ENCODE peak calls at places on chromosome 2, in seven cellular contexts. F is Peyer's patch, S is stomach, H is heart left ventricle, A is H1, U is transverse colon, Q is GM12892. Y is an unnamed sample.

GRCh38 chr2:37507069-37507410 is 162.6 kb downstream of the QPCT start:
- DNase-seq in F (no peak), S (no peak), H (no peak), A (no peak), U (no peak), Q (no peak), Y (no peak)

GRCh38 chr2:230956827-230957755 is 32.0 kb upstream of the GPR55 start:
- DNase-seq in F (peak; percentile 65), S (peak; percentile 46), H (no peak), A (peak; percentile 60), U (peak; percentile 64), Q (no peak), Y (peak; percentile 89)

GRCh38 chr2:41066168-41066567 is 614.3 kb upstream of the SLC8A1 start:
- DNase-seq in F (no peak), S (no peak), H (no peak), A (no peak), U (no peak), Q (no peak), Y (no peak)

GRCh38 chr2:239916205-239917127 is 108.7 kb downstream of the NDUFA10 start:
- DNase-seq in F (peak; percentile 42), S (peak; percentile 45), H (no peak), A (peak; percentile 30), U (no peak), Q (no peak), Y (no peak)

GRCh38 chr2:132991464-132992045 is 321.6 kb upstream of the LYPD1 start:
- DNase-seq in F (no peak), S (peak; percentile 25), H (no peak), A (no peak), U (no peak), Q (no peak), Y (no peak)

GRCh38 chr2:206096876-206097275 is 10.9 kb upstream of the INO80D start:
- DNase-seq in F (no peak), S (no peak), H (no peak), A (no peak), U (no peak), Q (no peak), Y (no peak)

GRCh38 chr2:100185105-100185504 is 42.7 kb upstream of the AFF3 start:
- DNase-seq in F (no peak), S (no peak), H (no peak), A (no peak), U (no peak), Q (no peak), Y (no peak)

GRCh38 chr2:157831573-157832315 is 44.4 kb downstream of the ACVR1 start:
- DNase-seq in F (no peak), S (no peak), H (no peak), A (no peak), U (no peak), Q (no peak), Y (no peak)

GRCh38 chr2:231708773-231709635 is 679 bp downstream of the PTMA start:
- DNase-seq in F (peak; percentile 74), S (peak; percentile 50), H (peak; percentile 43), A (peak; percentile 50), U (peak; percentile 38), Q (no peak), Y (peak; percentile 35)

GRCh38 chr2:238139141-238139840 is 823 bp downstream of the KLHL30 start:
- DNase-seq in F (no peak), S (no peak), H (no peak), A (peak; percentile 86), U (no peak), Q (peak; percentile 64), Y (peak; percentile 85)

GRCh38 chr2:128722469-128722868 is 403.8 kb upstream of the HS6ST1 start:
- DNase-seq in F (no peak), S (no peak), H (no peak), A (no peak), U (no peak), Q (no peak), Y (no peak)

GRCh38 chr2:32711219-32711618 is 83.4 kb downstream of the TTC27 start:
- DNase-seq in F (no peak), S (no peak), H (no peak), A (no peak), U (no peak), Q (no peak), Y (no peak)

GRCh38 chr2:222903234-222904220 is 42.7 kb downstream of the ACSL3 start:
- DNase-seq in F (no peak), S (peak; percentile 45), H (no peak), A (no peak), U (peak; percentile 30), Q (no peak), Y (peak; percentile 37)

GRCh38 chr2:53490659-53491058 is 276.9 kb upstream of the CHAC2 start:
- DNase-seq in F (no peak), S (no peak), H (peak; percentile 26), A (no peak), U (peak; percentile 11), Q (no peak), Y (no peak)

GRCh38 chr2:10271946-10272345 is 30.8 kb upstream of the HPCAL1 start:
- DNase-seq in F (peak; percentile 34), S (peak; percentile 54), H (no peak), A (no peak), U (peak; percentile 5), Q (no peak), Y (peak; percentile 19)

GRCh38 chr2:166784296-166784946 is 103.9 kb upstream of the XIRP2 start:
- DNase-seq in F (no peak), S (no peak), H (no peak), A (peak; percentile 41), U (no peak), Q (no peak), Y (no peak)

GRCh38 chr2:209512951-209513350 is 89.1 kb downstream of the MAP2 start:
- DNase-seq in F (no peak), S (no peak), H (no peak), A (no peak), U (no peak), Q (no peak), Y (no peak)

DNA sequence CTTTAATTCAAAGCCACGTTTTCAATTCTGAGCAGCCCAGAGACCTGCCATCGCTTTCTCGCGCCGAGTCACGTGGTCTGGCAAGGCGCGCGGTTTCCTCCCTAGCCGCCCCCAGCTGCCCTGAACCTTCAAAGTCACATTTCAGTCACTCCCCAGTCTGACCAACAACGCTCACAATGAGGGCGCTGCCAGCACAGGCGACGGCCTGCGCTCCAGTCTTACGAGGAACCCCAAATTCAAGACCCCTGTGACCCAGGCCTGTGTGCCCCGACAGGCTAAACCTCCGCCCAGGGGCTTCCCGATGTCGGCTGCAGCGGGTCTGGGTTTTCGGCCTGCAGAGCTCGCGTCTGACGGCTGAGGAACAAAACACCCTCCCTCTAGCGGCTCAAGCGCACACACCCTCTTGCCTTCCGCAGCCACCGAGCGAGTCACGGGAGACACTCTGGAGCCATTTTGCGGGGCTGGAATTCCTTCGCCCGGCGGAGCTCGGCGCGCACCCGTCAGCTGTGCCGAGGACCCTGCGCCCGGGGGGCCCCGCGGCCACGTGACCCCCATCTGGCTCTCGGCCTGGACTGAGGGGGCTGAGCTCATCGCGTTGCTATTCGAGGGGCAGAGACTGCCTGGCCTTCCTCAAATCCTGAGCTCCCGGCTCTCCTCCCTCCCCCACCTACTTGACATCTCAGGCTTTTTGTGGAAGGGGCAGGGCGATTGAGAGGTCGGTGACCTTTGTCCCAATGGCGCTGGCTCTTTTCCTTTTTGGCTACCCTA is 69.9 kb upstream of the ITGB6 start:
- DNase-seq in F (peak; percentile 81), S (peak; percentile 79), H (peak; percentile 92), A (peak; percentile 85), U (peak; percentile 84), Q (peak; percentile 67), Y (peak; percentile 95)
- TF ChIP-seq POLR2A in F (no peak), S (no peak), H (no peak), A (no peak), U (peak; percentile 62), Q (no peak), Y (no peak)

GRCh38 chr2:112542123-112542973 is at the start of gene POLR1B:
- DNase-seq in F (peak; percentile 90), S (peak; percentile 85), H (peak; percentile 87), A (peak; percentile 91), U (peak; percentile 86), Q (peak; percentile 73), Y (peak; percentile 89)

GRCh38 chr2:112542974-112543760 is 902 bp downstream of the POLR1B start:
- DNase-seq in F (no peak), S (no peak), H (no peak), A (no peak), U (no peak), Q (no peak), Y (no peak)

GRCh38 chr2:112540906-112541305 is 1.4 kb upstream of the POLR1B start:
- DNase-seq in F (no peak), S (no peak), H (no peak), A (no peak), U (no peak), Q (no peak), Y (no peak)

GRCh38 chr2:112547333-112547732 is 5.1 kb downstream of the POLR1B start:
- DNase-seq in F (no peak), S (no peak), H (no peak), A (no peak), U (no peak), Q (no peak), Y (no peak)

GRCh38 chr2:112541315-112542122 is 746 bp upstream of the POLR1B start:
- DNase-seq in F (peak; percentile 84), S (no peak), H (peak; percentile 74), A (peak; percentile 88), U (peak; percentile 67), Q (no peak), Y (peak; percentile 87)
- TF ChIP-seq POLR2A in F (peak; percentile 30), S (no peak), H (no peak), A (peak; percentile 45), U (peak; percentile 58), Q (peak; percentile 90), Y (peak; percentile 70)

DNA sequence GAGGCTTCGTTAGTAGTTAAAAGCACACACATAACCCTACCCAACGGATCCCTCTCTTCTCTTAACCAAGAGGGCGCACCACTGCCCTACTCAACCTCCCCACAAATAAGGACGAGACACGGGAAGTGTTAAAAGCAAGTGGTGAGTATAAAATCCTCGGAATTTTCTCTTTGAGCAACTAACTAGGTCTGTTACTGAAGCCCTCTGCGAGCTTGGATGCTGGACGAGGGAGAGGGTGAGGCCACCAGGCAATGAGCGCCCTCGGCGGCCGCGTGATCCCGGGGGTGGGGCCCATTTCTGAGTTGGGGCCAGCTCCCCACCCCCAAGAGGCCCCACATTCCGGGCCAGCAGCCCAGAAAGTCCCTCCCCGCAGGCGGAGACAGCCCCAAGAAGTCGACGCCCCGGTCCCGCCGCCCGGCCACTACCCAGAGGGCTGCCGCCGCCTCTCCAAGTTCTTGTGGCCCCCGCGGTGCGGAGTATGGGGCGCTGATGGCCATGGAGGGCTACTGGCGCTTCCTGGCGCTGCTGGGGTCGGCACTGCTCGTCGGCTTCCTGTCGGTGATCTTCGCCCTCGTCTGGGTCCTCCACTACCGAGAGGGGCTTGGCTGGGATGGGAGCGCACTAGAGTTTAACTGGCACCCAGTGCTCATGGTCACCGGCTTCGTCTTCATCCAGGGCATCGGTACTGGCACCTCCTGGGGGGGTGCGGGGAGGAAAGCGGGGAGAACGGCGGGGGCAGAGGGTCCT is at the start of gene CYBRD1:
- DNase-seq in F (peak; percentile 91), S (peak; percentile 83), H (peak; percentile 90), A (peak; percentile 80), U (peak; percentile 80), Q (peak; percentile 61), Y (peak; percentile 95)
- TF ChIP-seq POLR2A in F (peak; percentile 97), S (no peak), H (no peak), A (no peak), U (peak; percentile 59), Q (peak; percentile 77), Y (peak; percentile 94)

DNA sequence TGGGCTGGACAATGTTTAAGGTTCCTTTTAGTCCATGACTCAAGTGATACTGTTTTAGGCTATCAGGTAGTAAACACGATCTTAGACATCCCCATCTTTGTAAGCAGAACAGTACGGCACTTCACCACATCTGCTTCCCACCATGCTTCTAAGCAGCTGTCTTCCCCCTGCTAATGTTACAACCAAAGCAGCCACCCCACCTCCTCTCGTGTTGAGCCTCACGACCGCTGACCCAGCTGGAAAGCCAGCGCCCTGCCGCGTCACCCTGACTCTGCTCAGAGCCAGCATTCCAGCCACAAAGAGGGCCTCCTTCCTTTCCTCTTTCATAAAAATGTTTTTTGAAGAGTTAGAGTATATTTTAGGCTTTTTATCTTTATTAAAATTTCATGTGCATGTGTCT is 9.4 kb downstream of the MTERF4 start:
- DNase-seq in F (no peak), S (no peak), H (no peak), A (no peak), U (no peak), Q (no peak), Y (peak; percentile 54)
- TF ChIP-seq POLR2A in F (no peak), S (no peak), H (no peak), A (no peak), U (no peak), Q (no peak), Y (no peak)

Y was measured in upper lobe of left lung.